ENCODE peak calls at places on chromosomes 2 and 18, in eight cellular contexts. L is fibroblast of mammary gland, B is heart left ventricle, J is GM23248, M is mammary epithelial cell, Z is lower leg skin, V is Peyer's patch, H is mesendoderm. W is an unnamed sample.
A peak's percentile ranks its signal among the peaks of the same experiment; 100 is the strongest.

GRCh38 chr2:216023055-216023648 is 9.8 kb upstream of the MREG start:
- DNase-seq in L (peak; percentile 61), B (no peak), J (peak; percentile 68), M (peak; percentile 40), Z (no peak), V (peak; percentile 55), H (peak; percentile 77), W (peak; percentile 68)

GRCh38 chr2:127046579-127046978 is 60.4 kb downstream of the BIN1 start:
- DNase-seq in L (no peak), B (no peak), J (no peak), M (no peak), Z (no peak), V (no peak), H (no peak), W (no peak)

GRCh38 chr2:45882707-45883106 is 231.2 kb downstream of the PRKCE start:
- DNase-seq in L (peak; percentile 63), B (peak; percentile 69), J (peak; percentile 65), M (no peak), Z (peak; percentile 64), V (no peak), H (no peak), W (no peak)

GRCh38 chr18:75089748-75090327 is 119.1 kb downstream of the PTGR3 start:
- DNase-seq in L (no peak), B (no peak), J (no peak), M (no peak), Z (no peak), V (peak; percentile 12), H (no peak), W (no peak)

GRCh38 chr18:61575419-61575818 is 242.2 kb downstream of the CDH20 start:
- DNase-seq in L (no peak), B (no peak), J (peak; percentile 19), M (no peak), Z (no peak), V (no peak), H (peak; percentile 85), W (no peak)

GRCh38 chr18:59142274-59142673 is 2.6 kb downstream of the SEC11C start:
- DNase-seq in L (no peak), B (no peak), J (no peak), M (no peak), Z (no peak), V (no peak), H (no peak), W (no peak)

GRCh38 chr18:31278609-31279071 is 39.3 kb upstream of the DSG1 start:
- DNase-seq in L (no peak), B (no peak), J (no peak), M (no peak), Z (no peak), V (no peak), H (peak; percentile 41), W (no peak)

GRCh38 chr2:178359192-178359912 is 91.6 kb downstream of the PRKRA start:
- DNase-seq in L (no peak), B (no peak), J (no peak), M (no peak), Z (no peak), V (no peak), H (no peak), W (no peak)

GRCh38 chr18:36636237-36636792 is 192.5 kb downstream of the TPGS2 start:
- DNase-seq in L (no peak), B (no peak), J (no peak), M (no peak), Z (no peak), V (no peak), H (no peak), W (no peak)

GRCh38 chr2:217207387-217208010 is 347.6 kb upstream of the TNP1 start:
- DNase-seq in L (no peak), B (no peak), J (no peak), M (no peak), Z (no peak), V (no peak), H (peak; percentile 14), W (no peak)

GRCh38 chr2:119517433-119517832 is 6.8 kb downstream of the SCTR start:
- DNase-seq in L (peak; percentile 47), B (peak; percentile 41), J (peak; percentile 74), M (peak; percentile 27), Z (peak; percentile 19), V (peak; percentile 25), H (peak; percentile 77), W (peak; percentile 29)

GRCh38 chr18:3340682-3341097 is 78.8 kb downstream of the MYL12B start:
- DNase-seq in L (peak; percentile 35), B (no peak), J (peak; percentile 32), M (no peak), Z (no peak), V (no peak), H (peak; percentile 63), W (peak; percentile 26)

GRCh38 chr2:183034806-183035205 is 3.5 kb downstream of the NCKAP1 start:
- DNase-seq in L (peak; percentile 60), B (no peak), J (peak; percentile 60), M (no peak), Z (no peak), V (no peak), H (peak; percentile 69), W (no peak)

GRCh38 chr2:23691106-23691470 is 235.8 kb downstream of the ATAD2B start:
- DNase-seq in L (no peak), B (no peak), J (no peak), M (no peak), Z (no peak), V (no peak), H (no peak), W (no peak)

GRCh38 chr2:151176661-151177060 is 85.0 kb downstream of the RBM43 start:
- DNase-seq in L (no peak), B (no peak), J (no peak), M (no peak), Z (no peak), V (no peak), H (peak; percentile 29), W (no peak)

GRCh38 chr2:222797308-222797707 is 63.5 kb upstream of the ACSL3 start:
- DNase-seq in L (peak; percentile 48), B (no peak), J (peak; percentile 61), M (no peak), Z (no peak), V (no peak), H (peak; percentile 54), W (no peak)

GRCh38 chr2:64645014-64645418 is 8.7 kb downstream of the SERTAD2 start:
- DNase-seq in L (peak; percentile 67), B (peak; percentile 61), J (peak; percentile 86), M (peak; percentile 73), Z (no peak), V (no peak), H (peak; percentile 96), W (peak; percentile 49)

GRCh38 chr2:37623971-37624897 is 47.2 kb downstream of the CDC42EP3 start:
- DNase-seq in L (peak; percentile 78), B (no peak), J (peak; percentile 78), M (peak; percentile 86), Z (no peak), V (no peak), H (no peak), W (peak; percentile 95)

GRCh38 chr18:4871197-4871596 is 325.9 kb downstream of the AKAIN1 start:
- DNase-seq in L (no peak), B (no peak), J (no peak), M (no peak), Z (no peak), V (no peak), H (no peak), W (no peak)

GRCh38 chr2:174438146-174438886 is 42.8 kb downstream of the SCRN3 start:
- DNase-seq in L (no peak), B (peak; percentile 36), J (no peak), M (no peak), Z (no peak), V (no peak), H (no peak), W (no peak)
- H3K4me3 ChIP-seq in L (no peak overlapping the region), B (no peak overlapping the region), J (no peak overlapping the region), M (no peak overlapping the region), Z (no peak overlapping the region), V (no peak overlapping the region), H (no peak overlapping the region), W (no peak overlapping the region)

GRCh38 chr2:197209742-197210408 is 100.7 kb downstream of the ANKRD44 start:
- DNase-seq in L (no peak), B (no peak), J (no peak), M (peak; percentile 35), Z (no peak), V (no peak), H (peak; percentile 29), W (peak; percentile 53)

GRCh38 chr2:197208029-197208428 is 102.6 kb downstream of the ANKRD44 start:
- DNase-seq in L (no peak), B (no peak), J (no peak), M (no peak), Z (no peak), V (no peak), H (no peak), W (no peak)

GRCh38 chr2:197210450-197210849 is 100.1 kb downstream of the ANKRD44 start:
- DNase-seq in L (no peak), B (no peak), J (no peak), M (no peak), Z (no peak), V (no peak), H (peak; percentile 31), W (no peak)

GRCh38 chr2:197208841-197209240 is 101.7 kb downstream of the ANKRD44 start:
- DNase-seq in L (no peak), B (no peak), J (peak; percentile 14), M (peak; percentile 34), Z (no peak), V (no peak), H (no peak), W (peak; percentile 50)

GRCh38 chr2:197209274-197209673 is 101.3 kb downstream of the ANKRD44 start:
- DNase-seq in L (no peak), B (no peak), J (no peak), M (no peak), Z (no peak), V (no peak), H (peak; percentile 4), W (no peak)
- H3K4me3 ChIP-seq in L (no peak overlapping the region), B (no peak overlapping the region), J (no peak overlapping the region), M (no peak overlapping the region), Z (no peak overlapping the region), V (no peak overlapping the region), H (no peak overlapping the region), W (no peak overlapping the region)

GRCh38 chr2:41962912-41963652 is 84.7 kb upstream of the PKDCC start:
- DNase-seq in L (no peak), B (no peak), J (peak; percentile 16), M (no peak), Z (no peak), V (no peak), H (peak; percentile 49), W (no peak)
- H3K4me3 ChIP-seq in L (no peak overlapping the region), B (no peak overlapping the region), J (no peak overlapping the region), M (no peak overlapping the region), Z (no peak overlapping the region), V (no peak overlapping the region), H (no peak overlapping the region), W (no peak overlapping the region)

GRCh38 chr2:105144941-105145300 is 96.6 kb upstream of the GPR45 start:
- DNase-seq in L (no peak), B (no peak), J (no peak), M (no peak), Z (no peak), V (no peak), H (no peak), W (no peak)
- H3K4me3 ChIP-seq in L (no peak overlapping the region), B (no peak overlapping the region), J (no peak overlapping the region), M (no peak overlapping the region), Z (no peak overlapping the region), V (no peak overlapping the region), H (no peak overlapping the region), W (no peak overlapping the region)

GRCh38 chr2:176768185-176768584 is 444.4 kb upstream of the HNRNPA3 start:
- DNase-seq in L (no peak), B (no peak), J (no peak), M (no peak), Z (no peak), V (no peak), H (no peak), W (no peak)
- H3K4me3 ChIP-seq in L (no peak overlapping the region), B (no peak overlapping the region), J (no peak overlapping the region), M (no peak overlapping the region), Z (no peak overlapping the region), V (no peak overlapping the region), H (no peak overlapping the region), W (no peak overlapping the region)

GRCh38 chr2:163348843-163349395 is 386.9 kb downstream of the FIGN start:
- DNase-seq in L (peak; percentile 74), B (no peak), J (peak; percentile 16), M (peak; percentile 23), Z (no peak), V (no peak), H (peak; percentile 73), W (no peak)
- H3K4me3 ChIP-seq in L (no peak overlapping the region), B (peak overlapping the region; percentile 54), J (no peak overlapping the region), M (no peak overlapping the region), Z (no peak overlapping the region), V (no peak overlapping the region), H (no peak overlapping the region), W (no peak overlapping the region)

W was measured in bronchial epithelial cell.